ENCODE peak calls at places on chromosomes 16 and 17, in five cellular contexts. W is iPS DF 6.9; C is GDM1; J is activated CD4-positive, alpha-beta T cell treated with anti-CD3 and anti-CD28 coated beads for 48 hours; G is left lobe of liver. Q is an unnamed sample.

GRCh38 chr16:72247821-72248253 is 75.9 kb upstream of the PMFBP1 start:
- DNase-seq in W (no peak), J (no peak), G (no peak), C (no peak), Q (no peak)

GRCh38 chr17:45247429-45248131 is 14.3 kb downstream of the SPATA32 start:
- DNase-seq in C (no peak), G (peak), J (peak), W (peak), Q (peak)

GRCh38 chr16:69909760-69910159 is 41.4 kb upstream of the CLEC18A start:
- DNase-seq in C (no peak), J (no peak), G (no peak), W (no peak), Q (no peak)

GRCh38 chr17:4167786-4168185 is 24.8 kb downstream of the CYB5D2 start:
- DNase-seq in G (no peak), J (no peak), C (no peak), W (no peak), Q (peak)

GRCh38 chr16:82756283-82756599 is 129.5 kb downstream of the CDH13 start:
- DNase-seq in C (no peak), W (no peak), J (no peak), G (no peak), Q (no peak)

GRCh38 chr17:21072623-21073278 is 29.9 kb upstream of the USP22 start:
- DNase-seq in J (no peak), G (no peak), W (no peak), C (no peak), Q (no peak)

GRCh38 chr16:80197790-80198201 is 343.0 kb upstream of the DYNLRB2 start:
- DNase-seq in J (no peak), W (no peak), C (no peak), G (no peak), Q (no peak)

GRCh38 chr17:61383689-61384201 is 15.9 kb upstream of the TBX2 start:
- DNase-seq in W (no peak), C (no peak), J (no peak), G (no peak), Q (no peak)

GRCh38 chr17:27456681-27457404 is 595 bp downstream of the KSR1 start:
- DNase-seq in J (peak), W (no peak), G (no peak), C (no peak), Q (no peak)

GRCh38 chr16:50067290-50067853 is 1.6 kb downstream of the HEATR3 start:
- DNase-seq in W (no peak), J (peak), G (no peak), C (peak), Q (peak)

GRCh38 chr17:41784207-41784744 is 2.2 kb downstream of the JUP start:
- DNase-seq in G (no peak), J (no peak), C (peak), W (no peak), Q (peak)

GRCh38 chr16:81707411-81708321 is 71.4 kb upstream of the PLCG2 start:
- DNase-seq in G (peak), W (no peak), J (no peak), C (no peak), Q (no peak)

GRCh38 chr17:17156511-17156910 is 49.6 kb downstream of the PLD6 start:
- DNase-seq in J (no peak), G (no peak), C (no peak), W (no peak), Q (no peak)

GRCh38 chr16:31325171-31325570 is 29.8 kb upstream of the ITGAX start:
- DNase-seq in W (no peak), G (no peak), J (no peak), C (no peak), Q (no peak)

GRCh38 chr17:28953444-28954118 is 2.3 kb upstream of the PHF12 start:
- DNase-seq in W (peak), J (peak), C (no peak), G (no peak), Q (no peak)

GRCh38 chr17:41895617-41896016 is 23.1 kb downstream of the ACLY start:
- DNase-seq in G (no peak), C (no peak), W (no peak), J (no peak), Q (no peak)

GRCh38 chr17:73319766-73320165 is 8.0 kb upstream of the CDC42EP4 start:
- DNase-seq in J (no peak), G (no peak), W (no peak), C (no peak), Q (no peak)

GRCh38 chr16:54145881-54146280 is 140.7 kb downstream of the IRX3 start:
- DNase-seq in G (no peak), C (no peak), J (no peak), W (no peak), Q (no peak)

GRCh38 chr17:45149669-45150603 is 1.7 kb downstream of the HEXIM1 start:
- DNase-seq in C (peak), G (no peak), J (peak), W (no peak), Q (peak)

GRCh38 chr17:57957120-57957850 is 2.1 kb upstream of the CUEDC1 start:
- DNase-seq in J (no peak), C (no peak), G (no peak), W (no peak), Q (no peak)

GRCh38 chr17:2921443-2921842 is 125.2 kb downstream of the RAP1GAP2 start:
- DNase-seq in J (no peak), C (no peak), W (no peak), G (no peak), Q (no peak)

GRCh38 chr17:17681744-17682292 is 560 bp downstream of the RAI1 start:
- DNase-seq in J (peak), W (no peak), C (no peak), G (peak), Q (no peak)

GRCh38 chr16:5488581-5488980 is 391.0 kb upstream of the EEF2KMT start:
- DNase-seq in W (no peak), C (no peak), J (no peak), G (no peak), Q (no peak)

GRCh38 chr16:27728691-27729090 is 178.7 kb downstream of the KATNIP start:
- DNase-seq in G (no peak), J (no peak), C (no peak), W (no peak), Q (no peak)

GRCh38 chr17:21523482-21524210 is 147.5 kb downstream of the KCNJ12 start:
- DNase-seq in W (no peak), C (no peak), J (no peak), G (no peak), Q (no peak)

GRCh38 chr16:17417740-17418139 is 53.0 kb downstream of the XYLT1 start:
- DNase-seq in W (no peak), J (peak), G (no peak), C (no peak), Q (no peak)

GRCh38 chr17:63930951-63931575 is 1.1 kb downstream of the CD79B start:
- DNase-seq in J (peak), C (peak), W (no peak), G (no peak), Q (no peak)

GRCh38 chr16:89828199-89828869 is at the start of gene SPIRE2:
- DNase-seq in G (peak), W (no peak), C (peak), J (peak), Q (no peak)

GRCh38 chr16:3971261-3971660 is 90.7 kb upstream of the CREBBP start:
- DNase-seq in J (no peak), W (no peak), G (no peak), C (no peak), Q (no peak)

GRCh38 chr16:27312580-27313421 is 973 bp upstream of the IL4R start:
- DNase-seq in C (no peak), W (no peak), J (no peak), G (no peak), Q (no peak)

GRCh38 chr16:3785413-3785812 is 68.1 kb upstream of the TRAP1 start:
- DNase-seq in C (no peak), W (no peak), J (no peak), G (no peak), Q (no peak)

GRCh38 chr17:81844327-81844851 is 9.5 kb upstream of the PPP1R27 start:
- DNase-seq in C (no peak), J (no peak), W (no peak), G (no peak), Q (no peak)

GRCh38 chr16:88878967-88879787 is 12.7 kb upstream of the PABPN1L start:
- DNase-seq in J (no peak), G (no peak), W (no peak), C (no peak), Q (no peak)

GRCh38 chr17:63001689-63002394 is 35.8 kb downstream of the TANC2 start:
- DNase-seq in C (no peak), J (no peak), W (no peak), G (no peak), Q (no peak)

GRCh38 chr17:19386276-19386863 is 620 bp downstream of the MFAP4 start:
- DNase-seq in C (no peak), J (no peak), W (no peak), G (no peak), Q (no peak)

GRCh38 chr17:63435681-63436522 is 10.2 kb downstream of the CYB561 start:
- DNase-seq in C (no peak), G (no peak), J (no peak), W (no peak), Q (no peak)

GRCh38 chr17:77126519-77126918 is 14.2 kb upstream of the SEC14L1 start:
- DNase-seq in W (no peak), C (no peak), G (no peak), J (no peak), Q (no peak)

GRCh38 chr17:80034977-80035686 is 540 bp downstream of the TBC1D16 start:
- DNase-seq in W (no peak), G (peak), C (no peak), J (peak), Q (no peak)

GRCh38 chr16:56824335-56824734 is 40.7 kb upstream of the SLC12A3 start:
- DNase-seq in G (no peak), W (no peak), J (no peak), C (no peak), Q (no peak)